ENCODE peak calls at places on chromosome 5, in seven cellular contexts. V is ovary, P is tibial artery, H is psoas muscle, C is GM23338, Q is A549, B is cardiac muscle cell. W is an unnamed sample. For H3K4me1, the result is how much of the 10 kb centered on the place peaks cover.

GRCh38 chr5:23450187-23450586 is 57.2 kb upstream of the PRDM9 start:
- DNase-seq in V (no peak), C (no peak), P (no peak), H (no peak), B (peak), Q (no peak), W (no peak)

GRCh38 chr5:119458911-119459632 is 6.8 kb downstream of the HSD17B4 start:
- DNase-seq in C (peak), P (no peak), V (no peak), B (no peak), H (no peak), Q (no peak), W (no peak)

GRCh38 chr5:2009986-2010914 is 127.5 kb upstream of the IRX4 start:
- DNase-seq in C (no peak), V (no peak), B (no peak), Q (no peak), H (no peak), P (no peak), W (no peak)

GRCh38 chr5:157540707-157541451 is 34.7 kb downstream of the ADAM19 start:
- DNase-seq in V (peak), P (peak), B (peak), Q (no peak), C (no peak), H (peak), W (no peak)

GRCh38 chr5:39943811-39944210 is 519.0 kb upstream of the DAB2 start:
- DNase-seq in H (no peak), V (no peak), C (no peak), Q (no peak), P (no peak), B (peak), W (no peak)

GRCh38 chr5:652773-653350 is 40.3 kb downstream of the TPPP start:
- DNase-seq in B (no peak), H (no peak), P (no peak), V (no peak), C (no peak), Q (no peak), W (no peak)

GRCh38 chr5:6261256-6261655 is 117.1 kb downstream of the MED10 start:
- DNase-seq in P (no peak), B (no peak), Q (no peak), V (no peak), H (no peak), C (no peak), W (no peak)

GRCh38 chr5:147509710-147510651 is at the start of gene DPYSL3:
- DNase-seq in Q (peak), H (peak), B (peak), V (peak), C (peak), P (peak), W (no peak)

GRCh38 chr5:150339165-150339564 is 18.3 kb upstream of the TCOF1 start:
- DNase-seq in Q (no peak), C (no peak), H (no peak), V (no peak), B (no peak), P (no peak), W (no peak)

GRCh38 chr5:132099073-132099748 is 25.6 kb downstream of the CSF2 start:
- DNase-seq in Q (no peak), H (no peak), B (no peak), V (no peak), C (no peak), P (no peak), W (no peak)

GRCh38 chr5:77312411-77312810 is 101.9 kb downstream of the PDE8B start:
- DNase-seq in Q (no peak), B (peak), C (no peak), H (no peak), P (no peak), V (no peak), W (no peak)

GRCh38 chr5:162221884-162222283 is 154.3 kb downstream of the GABRG2 start:
- DNase-seq in C (peak), Q (no peak), B (no peak), V (no peak), H (no peak), P (no peak), W (no peak)

GRCh38 chr5:126348855-126349635 is 74.2 kb upstream of the GRAMD2B start:
- DNase-seq in P (no peak), H (no peak), B (peak), V (no peak), C (peak), Q (no peak), W (no peak)
- H3K4me1 ChIP-seq in P (under half), H (under half), B (under half), V (under half), C (under half), Q (under half), W (under half)

GRCh38 chr5:96111080-96111756 is 149.6 kb upstream of the ELL2 start:
- DNase-seq in P (no peak), H (no peak), Q (no peak), B (no peak), C (no peak), V (no peak), W (no peak)
- H3K4me1 ChIP-seq in P (under half), H (under half), Q (under half), B (under half), C (under half), V (under half), W (under half)

GRCh38 chr5:174503086-174503460 is 221.3 kb upstream of the MSX2 start:
- DNase-seq in P (no peak), H (no peak), B (no peak), Q (no peak), C (no peak), V (no peak), W (no peak)
- H3K4me1 ChIP-seq in P (under half), H (under half), B (under half), Q (under half), C (under half), V (under half), W (under half)

GRCh38 chr5:108655750-108656450 is 91.8 kb upstream of the FER start:
- DNase-seq in H (no peak), B (peak), Q (no peak), P (no peak), C (no peak), V (no peak), W (no peak)
- H3K4me1 ChIP-seq in H (under half), B (under half), Q (under half), P (under half), C (under half), V (under half), W (under half)

GRCh38 chr5:127324756-127325155 is 34.2 kb downstream of the MEGF10 start:
- DNase-seq in V (no peak), Q (no peak), P (no peak), C (no peak), H (no peak), B (no peak), W (no peak)

GRCh38 chr5:127326438-127326837 is 35.8 kb downstream of the MEGF10 start:
- DNase-seq in H (no peak), C (peak), V (no peak), B (no peak), Q (no peak), P (no peak), W (no peak)

GRCh38 chr5:127320032-127320945 is 29.7 kb downstream of the MEGF10 start:
- DNase-seq in Q (no peak), C (peak), B (peak), H (no peak), P (no peak), V (no peak), W (no peak)

GRCh38 chr5:127321465-127321864 is 30.9 kb downstream of the MEGF10 start:
- DNase-seq in Q (no peak), H (no peak), P (no peak), V (no peak), C (no peak), B (no peak), W (no peak)

GRCh38 chr5:127322405-127322804 is 31.8 kb downstream of the MEGF10 start:
- DNase-seq in C (no peak), B (no peak), V (no peak), H (no peak), Q (no peak), P (no peak), W (no peak)
- H3K4me1 ChIP-seq in C (half or more), B (under half), V (under half), H (under half), Q (under half), P (under half), W (under half)

GRCh38 chr5:139670369-139671095 is 22.4 kb downstream of the CXXC5 start:
- DNase-seq in B (no peak), C (no peak), H (no peak), V (no peak), Q (peak), P (no peak), W (no peak)
- H3K4me1 ChIP-seq in B (under half), C (under half), H (half or more), V (under half), Q (under half), P (half or more), W (under half)

DNA sequence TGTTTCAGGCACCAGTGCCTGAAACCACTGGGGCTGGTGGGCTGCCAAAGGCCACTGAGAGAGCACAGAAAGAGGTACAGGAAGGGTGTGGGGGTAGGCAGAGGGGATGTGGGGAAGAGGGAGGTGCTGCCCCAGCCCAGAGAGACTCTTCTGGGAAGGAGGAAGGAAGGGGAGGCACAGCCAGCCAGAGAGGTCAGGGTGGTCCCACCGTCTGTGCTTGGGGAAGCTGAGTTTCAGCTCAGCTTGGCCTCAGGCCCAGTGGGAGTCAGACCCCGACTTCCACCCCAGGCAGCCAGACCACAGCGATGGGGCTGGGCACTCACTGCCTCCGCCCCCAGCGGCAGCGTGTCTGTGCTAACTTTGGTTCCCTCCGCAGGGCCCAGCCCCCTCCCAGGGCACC is 8.7 kb upstream of the PHYKPL start:
- DNase-seq in P (no peak), Q (no peak), V (no peak), B (no peak), H (no peak), C (no peak), W (no peak)
- H3K4me1 ChIP-seq in P (under half), Q (under half), V (under half), B (under half), H (under half), C (under half), W (under half)

GRCh38 chr5:170144286-170145023 is 38.8 kb downstream of the FOXI1 start:
- DNase-seq in C (no peak), H (no peak), V (no peak), P (no peak), Q (no peak), B (no peak), W (no peak)
- H3K4me1 ChIP-seq in C (under half), H (under half), V (under half), P (under half), Q (under half), B (under half), W (under half)

GRCh38 chr5:173324115-173325001 is 3.9 kb downstream of the STC2 start:
- DNase-seq in B (peak), P (peak), H (peak), V (peak), Q (no peak), C (no peak), W (no peak)
- H3K4me1 ChIP-seq in B (under half), P (half or more), H (under half), V (under half), Q (under half), C (under half), W (under half)

W was measured in Caco-2.